ENCODE peak calls at places on chromosomes 1 and 21, in five cellular contexts. I is K562, Y is HCT116, M is HepG2, O is NT2/D1. N is an unnamed sample.

GRCh38 chr1:147577033-147577773 is 35.9 kb downstream of the BCL9 start:
- DNase-seq in O (no peak), I (no peak), M (no peak), Y (no peak), N (no peak)

GRCh38 chr1:156813750-156814570 is 2.7 kb downstream of the SH2D2A start:
- DNase-seq in O (peak; percentile 72), I (peak; percentile 86), M (peak; percentile 35), Y (peak; percentile 19), N (peak; percentile 91)

GRCh38 chr1:26027716-26028489 is 6.3 kb downstream of the EXTL1 start:
- DNase-seq in O (no peak), M (no peak), Y (no peak), I (peak; percentile 76), N (no peak)

GRCh38 chr21:39265603-39266002 is 47.8 kb downstream of the BRWD1 start:
- DNase-seq in Y (no peak), O (no peak), I (no peak), M (no peak), N (no peak)

GRCh38 chr1:68231627-68232303 is 558 bp downstream of the WLS start:
- DNase-seq in O (peak; percentile 33), Y (no peak), I (no peak), M (no peak), N (no peak)

GRCh38 chr1:230986976-230987375 is 8.1 kb downstream of the ARV1 start:
- DNase-seq in M (no peak), I (no peak), Y (no peak), O (no peak), N (no peak)

GRCh38 chr1:115655916-115656315 is 14.1 kb downstream of the VANGL1 start:
- DNase-seq in Y (no peak), M (no peak), O (no peak), I (no peak), N (no peak)

GRCh38 chr1:178168535-178168934 is 74.6 kb downstream of the RASAL2 start:
- DNase-seq in M (no peak), I (no peak), Y (no peak), O (no peak), N (no peak)

GRCh38 chr1:43366179-43366578 is 1.6 kb downstream of the ELOVL1 start:
- DNase-seq in Y (no peak), O (no peak), I (peak; percentile 60), M (no peak), N (peak; percentile 71)

GRCh38 chr21:38380391-38381137 is 117.7 kb downstream of the ERG start:
- DNase-seq in O (no peak), I (no peak), Y (no peak), M (no peak), N (no peak)

GRCh38 chr1:245790441-245790840 is 635.7 kb downstream of the KIF26B start:
- DNase-seq in M (no peak), I (no peak), O (no peak), Y (no peak), N (no peak)

GRCh38 chr1:166080965-166081870 is 85.6 kb downstream of the FAM78B start:
- DNase-seq in I (no peak), Y (no peak), M (no peak), O (no peak), N (peak; percentile 35)

GRCh38 chr1:216826206-216826605 is 103.0 kb upstream of the ESRRG start:
- DNase-seq in M (no peak), O (no peak), I (no peak), Y (no peak), N (no peak)

GRCh38 chr1:98086156-98086555 is 165.3 kb upstream of the DPYD start:
- DNase-seq in O (no peak), I (no peak), M (no peak), Y (no peak), N (no peak)

GRCh38 chr1:56863316-56863992 is 8.9 kb downstream of the C8A start:
- DNase-seq in I (no peak), O (no peak), Y (no peak), M (no peak), N (no peak)

GRCh38 chr1:52502789-52503188 is 50.1 kb downstream of the TUT4 start:
- DNase-seq in M (no peak), Y (no peak), I (no peak), O (no peak), N (no peak)

GRCh38 chr1:235759336-235759735 is 107.4 kb downstream of the LYST start:
- DNase-seq in M (no peak), I (no peak), O (no peak), Y (no peak), N (no peak)

GRCh38 chr1:45971922-45972321 is 160.5 kb downstream of the PIK3R3 start:
- DNase-seq in Y (no peak), O (no peak), M (no peak), I (no peak), N (no peak)

GRCh38 chr1:247357781-247358211 is 26.1 kb upstream of the ZNF496 start:
- DNase-seq in M (no peak), Y (no peak), O (no peak), I (no peak), N (no peak)

GRCh38 chr1:119766374-119766794 is 2.3 kb downstream of the HMGCS2 start:
- DNase-seq in I (no peak), O (no peak), M (peak; percentile 93), Y (no peak), N (no peak)

GRCh38 chr1:224498574-224499170 is 64.1 kb upstream of the WDR26 start:
- DNase-seq in Y (no peak), O (peak; percentile 98), I (no peak), M (no peak), N (peak; percentile 75)

GRCh38 chr1:211257831-211258225 is 1.3 kb upstream of the RCOR3 start:
- DNase-seq in I (no peak), M (no peak), Y (no peak), O (no peak), N (no peak)

GRCh38 chr21:45996311-45997204 is 15.0 kb downstream of the COL6A1 start:
- DNase-seq in O (no peak), Y (no peak), I (no peak), M (no peak), N (no peak)

GRCh38 chr1:43302721-43303476 is 2.1 kb downstream of the TIE1 start:
- DNase-seq in O (no peak), I (no peak), M (peak; percentile 16), Y (no peak), N (no peak)

DNA sequence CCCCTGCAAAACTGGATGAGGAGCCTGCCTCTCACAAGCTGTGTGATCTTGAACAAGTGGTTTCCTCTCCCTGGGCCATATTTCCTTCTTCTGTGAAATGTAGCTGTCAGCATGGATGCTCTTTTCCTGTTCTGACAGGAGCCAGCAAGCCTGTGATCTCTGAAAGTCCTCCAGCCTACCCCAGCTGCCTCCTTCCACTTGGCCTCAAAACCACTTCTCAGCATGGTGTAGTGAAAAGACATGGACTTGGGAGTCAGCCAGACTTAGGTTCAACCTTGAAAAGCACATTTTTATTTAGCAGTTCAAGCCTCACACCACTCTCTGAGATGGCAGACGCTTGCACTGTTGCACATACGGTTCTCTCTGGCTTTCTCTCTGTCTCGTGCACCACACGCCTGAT is 292.9 kb upstream of the DUSP10 start:
- DNase-seq in Y (no peak), O (no peak), M (no peak), I (no peak), N (no peak)
- TF ChIP-seq ZNF274 in Y (no peak), O (no peak), M (no peak), I (no peak), N (no peak)

GRCh38 chr1:233224291-233224690 is 71.2 kb downstream of the PCNX2 start:
- DNase-seq in Y (no peak), O (no peak), I (no peak), M (no peak), N (no peak)

GRCh38 chr1:233233508-233234040 is 62.0 kb downstream of the PCNX2 start:
- DNase-seq in Y (no peak), I (no peak), O (no peak), M (no peak), N (no peak)

GRCh38 chr1:233229291-233229690 is 66.2 kb downstream of the PCNX2 start:
- DNase-seq in M (no peak), O (no peak), Y (no peak), I (no peak), N (no peak)

GRCh38 chr1:233227930-233228465 is 67.5 kb downstream of the PCNX2 start:
- DNase-seq in O (no peak), M (no peak), I (no peak), Y (no peak), N (no peak)

DNA sequence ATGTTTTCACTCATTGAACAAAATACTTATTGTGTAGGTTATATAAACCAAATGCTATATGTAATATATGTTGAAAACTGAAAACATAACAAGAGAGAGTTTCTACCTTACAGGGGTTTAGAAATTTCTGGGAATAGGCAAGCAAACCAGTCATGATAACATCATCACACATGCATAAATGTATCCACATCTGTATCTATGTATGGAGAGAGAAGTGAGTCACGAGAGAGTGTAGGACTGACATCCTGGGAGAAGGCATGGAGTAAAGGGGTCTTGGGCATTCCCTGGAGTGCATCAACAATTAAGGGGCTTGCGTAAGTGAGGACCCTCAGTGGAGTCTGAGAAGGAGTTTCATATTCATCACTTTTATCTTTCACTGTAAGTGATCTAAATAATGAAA is 65.5 kb downstream of the PCNX2 start:
- DNase-seq in M (no peak), O (no peak), Y (no peak), I (no peak), N (no peak)
- TF ChIP-seq ZNF274 in M (no peak), O (no peak), Y (no peak), I (no peak), N (no peak)

DNA sequence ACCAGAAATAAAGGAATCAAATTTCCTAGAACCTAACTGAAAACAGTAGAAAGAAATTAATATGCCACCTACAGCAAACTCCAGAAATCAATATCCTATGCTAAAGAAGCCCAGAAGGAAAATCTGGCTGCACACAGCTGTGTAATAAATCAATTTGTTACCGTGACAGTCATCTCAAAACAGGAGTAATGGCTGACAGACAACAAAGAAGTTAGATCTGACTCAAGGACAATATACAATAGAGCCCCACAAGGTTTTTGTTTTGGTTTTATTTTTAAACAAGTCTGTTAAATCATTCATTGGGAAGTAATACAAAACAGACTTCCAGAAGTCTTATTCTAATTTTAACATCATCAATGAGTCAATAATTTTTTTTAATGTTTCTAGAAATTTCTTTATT is 168.4 kb downstream of the RERE start:
- DNase-seq in I (no peak), O (no peak), Y (no peak), M (no peak), N (no peak)
- TF ChIP-seq ZNF274 in I (no peak), O (no peak), Y (no peak), M (no peak), N (no peak)

DNA sequence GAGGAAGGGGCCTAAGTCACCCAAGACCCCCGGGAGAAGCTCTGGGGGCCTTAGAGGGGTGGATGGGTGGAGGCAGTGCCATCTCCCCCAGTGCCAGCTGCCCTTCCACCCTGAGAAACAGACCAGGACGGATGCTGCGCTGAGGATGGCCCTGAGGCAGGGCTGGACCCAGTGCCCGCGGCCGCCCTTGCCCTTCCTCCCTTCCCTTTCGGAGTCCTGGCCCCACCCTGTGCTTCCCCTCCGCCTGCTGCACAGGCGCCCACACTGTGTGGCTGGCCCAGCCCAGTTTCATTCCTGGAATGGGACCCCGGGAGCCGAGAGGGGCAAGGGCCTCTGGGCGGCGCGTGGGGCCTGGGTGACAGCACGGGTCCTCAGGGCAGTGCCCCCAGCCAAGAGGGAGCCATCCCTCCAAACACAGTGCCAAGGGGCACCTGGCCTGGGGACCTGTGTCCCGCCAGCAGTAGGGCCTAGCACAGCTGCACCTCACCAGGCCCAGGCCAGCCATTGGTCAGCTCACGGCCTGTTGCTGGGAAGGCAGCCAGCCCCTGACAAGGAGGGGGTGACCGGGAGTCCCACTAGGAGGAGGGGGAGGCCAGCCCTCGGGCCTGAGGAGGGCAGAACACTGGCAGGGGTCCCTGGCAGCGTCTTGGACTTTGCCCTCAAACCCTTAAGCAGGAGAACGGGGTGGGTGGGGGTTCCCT is 13.4 kb upstream of the SKI start:
- DNase-seq in O (no peak), Y (no peak), M (no peak), I (no peak), N (no peak)
- TF ChIP-seq ZNF274 in O (no peak), Y (no peak), M (no peak), I (no peak), N (no peak)